ENCODE peak calls at places on chromosomes 4 and X, in ten cellular contexts. E is AG10803, F is AG04450, Z is heart left ventricle, O is HCT116, I is AG09309, K is upper lobe of left lung, P is GM23338, Q is brain microvascular endothelial cell, A is GM06990. W is an unnamed sample.

GRCh38 chr4:30973993-30974392 is 253.8 kb downstream of the PCDH7 start:
- DNase-seq in F (no peak), Q (no peak), E (no peak), A (no peak), P (no peak), Z (no peak), K (no peak), I (no peak), O (no peak), W (no peak)

GRCh38 chrX:149497626-149498025 is 7.5 kb downstream of the IDS start:
- DNase-seq in A (no peak), Z (no peak), F (no peak), O (no peak), Q (peak), E (peak), I (peak), P (no peak), K (no peak), W (peak)

GRCh38 chrX:131393426-131393825 is 104.3 kb upstream of the IGSF1 start:
- DNase-seq in P (no peak), O (no peak), K (no peak), Z (no peak), E (no peak), F (no peak), I (no peak), A (no peak), Q (no peak), W (no peak)

GRCh38 chr4:44446801-44447562 is 1.6 kb downstream of the KCTD8 start:
- DNase-seq in K (peak), Z (no peak), A (no peak), I (no peak), E (no peak), F (no peak), O (no peak), P (peak), Q (no peak), W (no peak)

GRCh38 chr4:177511611-177512010 is 69.4 kb upstream of the AGA start:
- DNase-seq in Q (no peak), E (no peak), K (no peak), Z (no peak), I (no peak), P (no peak), F (no peak), A (no peak), O (peak), W (no peak)

GRCh38 chr4:1245481-1246051 is 3.4 kb downstream of the CTBP1 start:
- DNase-seq in I (no peak), Q (no peak), F (no peak), E (no peak), K (peak), A (no peak), O (no peak), P (no peak), Z (no peak), W (no peak)

GRCh38 chrX:135454816-135455215 is 33.1 kb downstream of the SMIM10L2A start:
- DNase-seq in E (no peak), K (no peak), P (peak), Q (no peak), A (no peak), Z (no peak), O (no peak), I (no peak), F (no peak), W (no peak)

GRCh38 chr4:76764251-76764650 is 133.7 kb downstream of the SOWAHB start:
- DNase-seq in A (no peak), O (no peak), F (no peak), P (peak), Z (no peak), I (no peak), Q (peak), K (no peak), E (peak), W (peak)

GRCh38 chr4:30718021-30718888 is 1.9 kb upstream of the PCDH7 start:
- DNase-seq in I (no peak), O (no peak), P (peak), F (no peak), K (peak), A (peak), Q (peak), Z (peak), E (no peak), W (peak)

GRCh38 chr4:54231419-54232150 is 2.5 kb downstream of the PDGFRA start:
- DNase-seq in A (peak), K (peak), Z (peak), E (peak), F (no peak), P (peak), O (no peak), I (no peak), Q (peak), W (peak)

GRCh38 chr4:54232151-54232688 is 3.1 kb downstream of the PDGFRA start:
- DNase-seq in A (no peak), I (no peak), E (peak), O (no peak), F (no peak), K (peak), P (peak), Q (no peak), Z (no peak), W (peak)

GRCh38 chr4:54234497-54235205 is 5.6 kb downstream of the PDGFRA start:
- DNase-seq in P (peak), K (no peak), Z (no peak), A (no peak), Q (peak), O (no peak), E (no peak), F (no peak), I (no peak), W (peak)

GRCh38 chr4:54233697-54234496 is 4.8 kb downstream of the PDGFRA start:
- DNase-seq in E (peak), I (no peak), Q (peak), P (peak), A (peak), Z (peak), K (peak), O (peak), F (peak), W (peak)

GRCh38 chr4:54233128-54233696 is 4.1 kb downstream of the PDGFRA start:
- DNase-seq in Q (peak), F (peak), A (peak), P (peak), E (peak), I (no peak), O (peak), Z (peak), K (peak), W (peak)
- H3K4me3 ChIP-seq in Q (peak), F (peak), A (peak), P (peak), E (peak), I (peak), O (peak), Z (peak), K (peak), W (peak)

GRCh38 chr4:151484396-151485102 is 75.6 kb downstream of the FHIP1A start:
- DNase-seq in A (no peak), O (peak), Q (peak), P (peak), Z (no peak), K (no peak), I (peak), F (peak), E (peak), W (peak)

GRCh38 chr4:151486166-151486565 is 77.2 kb downstream of the FHIP1A start:
- DNase-seq in Z (no peak), Q (peak), E (peak), O (no peak), A (no peak), F (no peak), K (no peak), I (peak), P (no peak), W (peak)

GRCh38 chr4:151485541-151486131 is 76.7 kb downstream of the FHIP1A start:
- DNase-seq in A (no peak), O (no peak), F (no peak), P (peak), Q (no peak), I (peak), K (no peak), Z (no peak), E (no peak), W (no peak)

GRCh38 chr4:151488968-151489367 is 80.0 kb downstream of the FHIP1A start:
- DNase-seq in Z (no peak), A (no peak), F (no peak), I (no peak), O (no peak), P (no peak), K (no peak), Q (no peak), E (no peak), W (no peak)

GRCh38 chr4:151489462-151490203 is 80.7 kb downstream of the FHIP1A start:
- DNase-seq in P (peak), A (no peak), K (peak), O (no peak), Z (no peak), E (no peak), Q (no peak), I (no peak), F (no peak), W (no peak)
- TF ChIP-seq CTCF in P (peak), A (no peak), K (no peak), O (peak), Z (no peak), E (no peak), Q (no peak), I (no peak), F (no peak), W (no peak)

GRCh38 chr4:94548571-94548970 is 96.8 kb downstream of the PDLIM5 start:
- DNase-seq in E (peak), O (peak), K (no peak), P (peak), I (peak), F (no peak), Z (peak), Q (peak), A (no peak), W (peak)

GRCh38 chr4:94546949-94547348 is 95.2 kb downstream of the PDLIM5 start:
- DNase-seq in E (no peak), K (no peak), O (no peak), F (no peak), Z (no peak), Q (no peak), A (no peak), I (no peak), P (no peak), W (no peak)

GRCh38 chr4:94540476-94540875 is 88.7 kb downstream of the PDLIM5 start:
- DNase-seq in Z (no peak), A (no peak), I (no peak), F (no peak), E (no peak), Q (no peak), O (no peak), K (no peak), P (peak), W (no peak)

GRCh38 chr4:94545296-94545695 is 93.6 kb downstream of the PDLIM5 start:
- DNase-seq in P (no peak), K (no peak), Z (no peak), O (no peak), Q (peak), E (peak), F (no peak), I (no peak), A (no peak), W (peak)

DNA sequence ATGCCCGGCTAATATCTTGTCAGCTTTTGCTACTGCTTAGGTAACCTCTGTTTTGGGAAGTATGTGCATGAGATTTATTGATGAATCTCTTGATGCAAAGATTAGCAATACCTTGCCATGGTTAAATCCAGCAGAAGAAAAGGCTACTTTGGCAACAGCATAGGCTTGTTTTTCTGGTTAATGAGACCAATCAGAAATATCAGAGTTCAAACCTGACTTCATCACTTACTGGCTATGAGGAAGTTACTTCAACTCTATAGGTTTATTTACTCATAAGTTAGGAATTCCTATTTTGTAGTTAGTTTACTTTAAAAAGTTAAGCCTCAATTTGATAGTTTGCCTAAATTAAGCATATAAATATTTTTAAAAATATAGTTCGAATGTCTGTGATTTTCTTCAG is 93.1 kb downstream of the PDLIM5 start:
- DNase-seq in I (no peak), Z (no peak), O (no peak), E (no peak), A (no peak), F (no peak), P (no peak), Q (no peak), K (no peak), W (no peak)
- H3K4me3 ChIP-seq in I (no peak), Z (no peak), O (no peak), E (no peak), A (no peak), F (no peak), P (no peak), Q (no peak), K (no peak), W (no peak)

DNA sequence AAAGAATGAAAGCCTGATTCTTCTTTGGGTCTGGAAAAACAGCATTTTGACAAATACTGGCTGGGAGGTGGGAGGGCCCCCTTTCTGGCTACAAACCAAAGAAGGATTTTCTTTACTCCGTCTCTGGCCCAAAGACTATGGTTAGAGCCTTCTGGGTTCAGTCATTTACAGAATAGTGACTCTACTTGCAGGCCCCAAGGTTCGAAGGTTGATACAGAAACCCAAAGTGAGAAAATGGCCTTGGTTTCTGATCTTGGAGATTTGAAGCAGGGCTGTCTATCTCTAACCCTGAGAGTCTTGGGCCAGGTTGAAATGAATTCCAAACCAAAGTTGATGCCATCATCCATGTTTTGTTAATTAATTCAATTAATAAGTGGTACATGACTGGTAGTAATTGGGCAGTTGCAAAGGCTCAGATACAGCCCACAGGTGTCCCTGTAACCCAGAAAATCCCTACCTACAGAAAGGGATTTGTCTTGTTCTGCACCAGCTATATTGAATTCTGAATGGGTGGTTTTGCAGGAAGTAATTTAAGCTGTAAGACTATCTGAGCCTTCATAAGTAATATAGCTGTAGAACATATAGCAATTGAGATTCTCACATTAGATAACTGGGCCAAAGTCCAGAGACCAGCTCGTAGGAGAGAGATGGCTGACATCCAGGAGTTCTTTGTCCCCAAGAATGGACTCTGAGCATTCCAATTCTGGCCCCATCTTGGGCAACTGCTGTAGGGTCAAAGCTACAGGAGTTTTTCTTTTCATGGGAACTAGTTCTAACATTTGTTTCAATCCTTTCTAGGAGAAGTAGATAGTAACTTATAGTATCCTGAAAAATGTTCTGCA is 34.5 kb downstream of the CHRNA9 start:
- DNase-seq in A (peak), O (no peak), E (no peak), P (no peak), K (no peak), Z (no peak), F (no peak), Q (no peak), I (no peak), W (no peak)
- TF ChIP-seq CTCF in A (no peak), O (no peak), E (no peak), P (no peak), K (no peak), Z (no peak), F (no peak), Q (no peak), I (no peak), W (no peak)

GRCh38 chr4:166301266-166301665 is 428.2 kb downstream of the TLL1 start:
- DNase-seq in A (no peak), Q (peak), K (no peak), Z (no peak), F (no peak), O (no peak), P (no peak), E (peak), I (no peak), W (no peak)
- H3K4me3 ChIP-seq in A (no peak), Q (no peak), K (no peak), Z (no peak), F (no peak), O (no peak), P (no peak), E (no peak), I (no peak), W (no peak)

DNA sequence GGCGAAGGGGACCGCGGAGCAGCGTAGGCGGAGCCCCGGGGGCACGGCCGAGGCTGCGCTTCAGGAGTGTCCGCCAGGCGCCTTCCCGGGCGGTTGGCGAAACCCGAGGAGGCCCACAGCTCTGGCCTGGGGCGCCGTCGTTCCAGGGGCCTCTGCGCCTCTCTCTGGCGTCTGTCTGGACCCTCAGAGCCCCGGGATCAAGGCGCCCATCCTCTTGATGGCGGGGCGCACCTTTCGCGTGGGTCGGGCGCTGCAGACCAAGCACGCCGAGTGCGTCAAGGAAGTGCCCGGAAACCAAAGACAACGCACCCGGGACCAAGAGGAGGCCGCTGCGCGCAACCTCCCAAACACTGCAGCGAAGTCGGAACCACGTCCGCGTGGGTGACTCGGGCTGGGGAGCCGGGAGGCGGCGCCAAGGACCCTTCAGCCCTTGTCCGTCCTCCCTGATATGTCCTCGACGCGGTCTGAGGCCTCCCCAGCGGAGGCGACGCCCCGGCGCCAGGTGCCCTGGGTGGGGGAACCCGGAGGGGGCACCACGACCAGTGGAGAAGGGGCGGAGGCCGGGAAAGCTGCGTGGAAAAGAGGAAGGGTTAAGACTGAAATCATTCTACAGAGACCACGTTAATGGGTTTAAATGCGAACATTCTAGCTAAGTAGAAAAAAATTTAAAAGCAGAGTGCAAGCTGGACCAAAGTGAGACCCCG is 9.9 kb downstream of the HMX1 start:
- DNase-seq in I (no peak), Z (no peak), Q (no peak), K (no peak), E (no peak), A (no peak), P (peak), O (no peak), F (no peak), W (no peak)
- TF ChIP-seq CTCF in I (no peak), Z (no peak), Q (no peak), K (no peak), E (no peak), A (no peak), P (no peak), O (no peak), F (no peak), W (no peak)

DNA sequence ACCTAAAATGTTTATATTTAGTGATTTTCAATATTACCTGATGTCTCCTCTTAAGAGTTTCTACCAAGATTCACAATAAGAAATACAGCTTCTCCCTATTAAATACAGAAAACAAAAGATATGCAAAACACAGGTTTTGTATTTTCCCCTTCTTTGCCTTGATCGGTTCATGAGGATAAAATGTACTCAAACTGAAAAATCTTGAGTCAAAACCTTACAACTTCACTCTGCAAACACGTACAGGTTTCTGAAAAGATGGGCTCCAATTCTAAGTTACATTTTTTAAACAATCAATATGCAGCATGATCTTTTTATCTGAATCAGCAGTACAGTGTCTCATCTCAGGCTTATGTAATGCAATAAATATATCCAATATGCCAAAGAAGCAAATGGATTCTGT is 3.4 kb downstream of the MAPK10 start:
- DNase-seq in F (no peak), I (no peak), A (peak), O (no peak), K (no peak), Z (no peak), E (no peak), P (no peak), Q (no peak), W (no peak)
- H3K4me3 ChIP-seq in F (no peak), I (no peak), A (no peak), O (no peak), K (no peak), Z (no peak), E (no peak), P (no peak), Q (no peak), W (no peak)

W was measured in fibroblast of the aortic adventitia.